ENCODE peak calls at places on chromosomes 11 and 22, in ten cellular contexts. F is breast epithelium, H is tibial artery, Y is A549, Q is NT2/D1, C is kidney, X is transverse colon, M is adrenal gland, I is esophagus squamous epithelium, K is neural progenitor cell. U is an unnamed sample. For H3K4me1, the result is how much of the 10 kb centered on the place peaks cover.

GRCh38 chr22:44595841-44596341 is 97.9 kb upstream of the RTL6 start:
- DNase-seq in F (no peak), H (no peak), Y (no peak), Q (no peak), C (no peak), X (no peak), M (peak), I (no peak), K (no peak), U (no peak)

GRCh38 chr22:23205330-23205729 is 25.0 kb downstream of the BCR start:
- DNase-seq in F (no peak), H (no peak), Y (no peak), Q (no peak), C (no peak), X (no peak), M (no peak), I (no peak), K (no peak), U (no peak)

GRCh38 chr22:39343259-39344045 is 6.3 kb upstream of the SYNGR1 start:
- DNase-seq in F (peak), H (peak), Y (peak), Q (peak), C (no peak), X (peak), M (peak), I (no peak), K (peak), U (peak)

GRCh38 chr11:80958966-80959365 is 1518.1 kb upstream of the TENM4 start:
- DNase-seq in F (no peak), H (no peak), Y (no peak), Q (no peak), C (no peak), X (no peak), M (no peak), I (no peak), K (no peak), U (no peak)

GRCh38 chr22:35315141-35315854 is 15.6 kb downstream of the TOM1 start:
- DNase-seq in F (peak), H (no peak), Y (no peak), Q (no peak), C (no peak), X (no peak), M (peak), I (no peak), K (no peak), U (no peak)

GRCh38 chr22:40855960-40856512 is 403 bp downstream of the ST13 start:
- DNase-seq in F (no peak), H (no peak), Y (no peak), Q (no peak), C (peak), X (no peak), M (peak), I (no peak), K (peak), U (no peak)

GRCh38 chr11:67606150-67606476 is 623 bp upstream of the NDUFV1 start:
- DNase-seq in F (no peak), H (no peak), Y (no peak), Q (no peak), C (no peak), X (no peak), M (peak), I (no peak), K (peak), U (no peak)

GRCh38 chr11:76291576-76292526 is 85.5 kb upstream of the WNT11 start:
- DNase-seq in F (no peak), H (no peak), Y (no peak), Q (no peak), C (no peak), X (no peak), M (no peak), I (no peak), K (no peak), U (no peak)

GRCh38 chr11:56353991-56354390 is at the start of gene OR8J1:
- DNase-seq in F (no peak), H (no peak), Y (no peak), Q (no peak), C (no peak), X (no peak), M (no peak), I (no peak), K (no peak), U (no peak)

DNA sequence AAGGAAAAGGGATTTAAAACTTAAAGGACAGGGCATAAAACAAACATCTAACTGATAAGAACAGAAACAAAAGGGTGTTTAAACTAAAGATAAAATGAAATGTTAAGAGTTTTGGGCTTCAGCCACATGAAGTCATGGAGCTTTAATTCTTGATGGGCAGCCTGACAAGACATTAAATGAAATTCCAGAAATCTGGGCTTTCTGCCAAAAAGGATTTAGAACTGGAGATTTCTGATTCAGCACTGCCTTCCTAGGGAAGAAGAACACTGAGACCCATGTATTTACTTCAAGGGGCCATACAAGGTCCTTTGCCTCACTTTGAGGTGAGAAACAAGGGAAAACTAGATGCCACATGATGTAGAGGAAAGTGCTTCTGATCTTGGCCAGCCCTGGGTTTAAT is 355.9 kb upstream of the RAG2 start:
- DNase-seq in F (no peak), H (no peak), Y (no peak), Q (no peak), C (no peak), X (no peak), M (no peak), I (no peak), K (no peak), U (no peak)
- H3K4me1 ChIP-seq in F (under half), H (under half), Y (under half), Q (under half), C (under half), X (under half), M (under half), I (under half), K (under half), U (under half)

DNA sequence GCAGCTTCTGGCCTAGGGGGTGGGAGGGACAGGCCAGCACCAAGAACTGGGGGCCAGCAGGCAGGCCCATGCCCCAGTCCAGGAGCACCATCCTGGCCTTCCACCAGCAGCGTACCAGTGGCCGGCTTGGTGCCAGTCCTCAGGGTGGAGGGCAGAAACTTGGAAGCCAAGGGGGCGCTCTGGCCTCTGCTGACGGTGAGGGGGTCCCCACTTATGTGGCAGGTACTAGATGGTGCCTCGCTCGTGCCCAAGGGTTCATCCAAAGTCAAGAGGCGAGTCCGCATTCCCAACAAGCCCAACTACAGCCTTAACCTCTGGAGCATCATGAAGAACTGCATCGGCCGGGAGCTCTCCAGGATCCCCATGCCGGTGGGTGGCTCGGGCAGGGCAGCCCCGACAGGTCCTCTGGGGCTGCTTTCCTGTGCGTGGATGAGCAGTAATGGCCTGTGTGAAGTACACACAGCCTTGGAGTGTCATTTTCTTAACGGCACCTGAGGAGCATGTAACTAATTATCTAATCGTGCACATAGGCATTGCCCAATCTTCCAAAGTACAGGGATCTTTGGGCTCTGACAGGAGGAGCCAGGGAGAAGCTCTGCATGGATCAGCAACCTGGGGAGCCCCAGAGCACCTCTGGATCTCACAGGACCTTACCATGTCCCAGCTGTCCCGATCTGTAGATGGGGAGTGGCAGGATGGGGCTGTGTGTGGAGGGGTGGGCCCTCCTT is 79.1 kb downstream of the MORC2 start:
- DNase-seq in F (peak), H (peak), Y (no peak), Q (no peak), C (peak), X (no peak), M (no peak), I (no peak), K (no peak), U (no peak)
- H3K4me1 ChIP-seq in F (under half), H (under half), Y (under half), Q (under half), C (under half), X (under half), M (under half), I (under half), K (under half), U (under half)

GRCh38 chr11:11211186-11211585 is 141.9 kb downstream of the CSNK2A3 start:
- DNase-seq in F (no peak), H (no peak), Y (no peak), Q (no peak), C (no peak), X (no peak), M (no peak), I (no peak), K (no peak), U (no peak)
- H3K4me1 ChIP-seq in F (under half), H (under half), Y (under half), Q (under half), C (under half), X (under half), M (under half), I (under half), K (under half), U (under half)

GRCh38 chr11:858993-859339 is 16.3 kb downstream of the TSPAN4 start:
- DNase-seq in F (no peak), H (no peak), Y (no peak), Q (no peak), C (no peak), X (no peak), M (no peak), I (no peak), K (no peak), U (no peak)
- H3K4me1 ChIP-seq in F (under half), H (under half), Y (under half), Q (half or more), C (under half), X (under half), M (under half), I (under half), K (under half), U (under half)